ENCODE peak calls at places on chromosomes 7 and 10, in five cellular contexts. Q is RWPE1; X is stimulated activated CD4-positive, alpha-beta T cell treated with anti-CD3 and anti-CD28 coated beads, Interleukin-2, amount 100 ng/mL, for 48 hours; K is astrocyte of the spinal cord; D is occipital lobe. G is an unnamed sample.
A peak's percentile ranks its signal among the peaks of the same experiment; 100 is the strongest.

GRCh38 chr10:130018253-130018652 is 54.2 kb upstream of the EBF3 start:
- DNase-seq in X (no peak), K (peak; percentile 24), Q (peak; percentile 85), D (no peak), G (no peak)

GRCh38 chr7:28263622-28264266 is 83.1 kb upstream of the JAZF1 start:
- DNase-seq in Q (no peak), D (no peak), X (no peak), K (no peak), G (no peak)

GRCh38 chr10:33897255-33897893 is 562.9 kb upstream of the NRP1 start:
- DNase-seq in D (no peak), K (peak; percentile 48), Q (peak; percentile 94), X (no peak), G (no peak)

GRCh38 chr10:126422561-126422960 is 34.3 kb upstream of the ADAM12 start:
- DNase-seq in D (no peak), Q (no peak), X (no peak), K (peak; percentile 49), G (no peak)

GRCh38 chr10:97788552-97789442 is 17.0 kb upstream of the SFRP5 start:
- DNase-seq in Q (no peak), K (no peak), X (no peak), D (no peak), G (no peak)

GRCh38 chr10:58515296-58515956 is 2.8 kb downstream of the BICC1 start:
- DNase-seq in K (peak; percentile 29), Q (no peak), D (no peak), X (no peak), G (no peak)

GRCh38 chr10:8908013-8908412 is 853.5 kb downstream of the GATA3 start:
- DNase-seq in Q (no peak), K (no peak), D (no peak), X (no peak), G (no peak)

GRCh38 chr10:121594623-121595320 is 3.5 kb downstream of the FGFR2 start:
- DNase-seq in K (no peak), D (no peak), X (no peak), Q (no peak), G (no peak)

GRCh38 chr7:1019789-1020610 is 24.3 kb upstream of the GPR146 start:
- DNase-seq in K (no peak), Q (no peak), X (no peak), D (no peak), G (no peak)

GRCh38 chr7:139242741-139243281 is 11.8 kb downstream of the UBN2 start:
- DNase-seq in Q (peak; percentile 54), K (peak; percentile 19), D (no peak), X (no peak), G (no peak)

GRCh38 chr10:103457896-103458583 is 660 bp downstream of the CALHM1 start:
- DNase-seq in X (no peak), D (no peak), K (no peak), Q (no peak), G (no peak)

GRCh38 chr7:38321515-38321944 is 48.1 kb upstream of the TARP start:
- DNase-seq in X (no peak), Q (peak; percentile 31), K (peak; percentile 78), D (no peak), G (no peak)

GRCh38 chr7:73827568-73828106 is 3.2 kb upstream of the CLDN4 start:
- DNase-seq in X (no peak), Q (no peak), K (no peak), D (no peak), G (no peak)

GRCh38 chr7:134690016-134690415 is 43.4 kb downstream of the BPGM start:
- DNase-seq in D (no peak), Q (no peak), K (peak; percentile 81), X (no peak), G (no peak)

GRCh38 chr7:131183611-131184119 is 144.0 kb upstream of the MKLN1 start:
- DNase-seq in D (no peak), Q (no peak), K (no peak), X (no peak), G (no peak)

GRCh38 chr7:149261321-149261828 is 621 bp upstream of the ZNF783 start:
- DNase-seq in Q (peak; percentile 43), X (no peak), D (no peak), K (peak; percentile 62), G (no peak)

GRCh38 chr10:77400041-77400440 is 237.6 kb downstream of the KCNMA1 start:
- DNase-seq in D (no peak), K (no peak), X (no peak), Q (no peak), G (no peak)

GRCh38 chr10:89171996-89172395 is 35.1 kb downstream of the CH25H start:
- DNase-seq in D (no peak), K (no peak), Q (no peak), X (no peak), G (no peak)

GRCh38 chr10:112907893-112908292 is 42.2 kb upstream of the TCF7L2 start:
- DNase-seq in Q (no peak), X (no peak), D (no peak), K (no peak), G (no peak)

GRCh38 chr7:143388491-143389101 is 7.5 kb downstream of the ZYX start:
- DNase-seq in K (no peak), X (no peak), D (no peak), Q (no peak), G (no peak)

GRCh38 chr7:2157473-2158279 is 75.1 kb downstream of the MAD1L1 start:
- DNase-seq in D (peak; percentile 34), K (peak; percentile 96), X (no peak), Q (no peak), G (no peak)

GRCh38 chr10:107614939-107615665 is 450.6 kb upstream of the SORCS1 start:
- DNase-seq in X (no peak), Q (no peak), D (no peak), K (peak; percentile 58), G (no peak)

GRCh38 chr7:1291040-1291689 is 58.5 kb downstream of the UNCX start:
- DNase-seq in Q (no peak), X (no peak), D (no peak), K (no peak), G (no peak)

GRCh38 chr10:46520941-46521340 is 35.5 kb downstream of the GPRIN2 start:
- DNase-seq in K (peak; percentile 73), X (no peak), D (no peak), Q (peak; percentile 55), G (no peak)

GRCh38 chr7:47937065-47937687 is 11.1 kb downstream of the PKD1L1 start:
- DNase-seq in K (peak; percentile 43), D (no peak), X (peak; percentile 12), Q (no peak), G (no peak)

GRCh38 chr7:17185690-17186070 is 112.8 kb upstream of the AHR start:
- DNase-seq in K (peak; percentile 87), Q (no peak), X (no peak), D (no peak), G (no peak)

GRCh38 chr7:92955081-92955480 is 118.7 kb upstream of the CDK6 start:
- DNase-seq in X (peak; percentile 4), Q (no peak), D (no peak), K (no peak), G (no peak)

GRCh38 chr7:110759069-110759468 is 331.9 kb upstream of the LRRN3 start:
- DNase-seq in K (no peak), X (no peak), D (no peak), Q (no peak), G (no peak)

G was measured in iPS DF 6.9.